ENCODE peak calls at places on chromosomes 2 and 18, in five cellular contexts. One of them, this sample, is unnamed. For H3K4me1, the result is how much of the 10 kb centered on the place peaks cover.

GRCh38 chr2:199456383-199457146 is 1.2 kb downstream of the SATB2 start:
- DNase-seq in tibial nerve: no peak
- DNase-seq in pancreas: no peak
- DNase-seq in IMR-90: no peak
- DNase-seq in fibroblast of lung: no peak
- DNase-seq in this sample: no peak

GRCh38 chr2:233668605-233669260 is 3.0 kb upstream of the UGT1A9 start:
- DNase-seq in tibial nerve: no peak
- DNase-seq in pancreas: no peak
- DNase-seq in IMR-90: no peak
- DNase-seq in fibroblast of lung: no peak
- DNase-seq in this sample: no peak

GRCh38 chr2:109663721-109664120 is 49.6 kb downstream of the SOWAHC start:
- DNase-seq in tibial nerve: peak
- DNase-seq in pancreas: no peak
- DNase-seq in IMR-90: peak
- DNase-seq in fibroblast of lung: peak
- DNase-seq in this sample: peak

GRCh38 chr2:151922845-151923666 is 94.8 kb upstream of the ARL5A start:
- DNase-seq in tibial nerve: peak
- DNase-seq in pancreas: peak
- DNase-seq in IMR-90: no peak
- DNase-seq in fibroblast of lung: no peak
- DNase-seq in this sample: peak

GRCh38 chr2:3324036-3324386 is 53.6 kb downstream of the EIPR1 start:
- DNase-seq in tibial nerve: no peak
- DNase-seq in pancreas: no peak
- DNase-seq in IMR-90: no peak
- DNase-seq in fibroblast of lung: no peak
- DNase-seq in this sample: no peak

GRCh38 chr2:43175187-43175490 is 51.3 kb downstream of the ZFP36L2 start:
- DNase-seq in tibial nerve: no peak
- DNase-seq in pancreas: no peak
- DNase-seq in IMR-90: peak
- DNase-seq in fibroblast of lung: peak
- DNase-seq in this sample: no peak

GRCh38 chr2:41930807-41931566 is 116.8 kb upstream of the PKDCC start:
- DNase-seq in tibial nerve: peak
- DNase-seq in pancreas: no peak
- DNase-seq in IMR-90: no peak
- DNase-seq in fibroblast of lung: peak
- DNase-seq in this sample: no peak

GRCh38 chr2:209208211-209208610 is 215.6 kb upstream of the MAP2 start:
- DNase-seq in tibial nerve: no peak
- DNase-seq in pancreas: peak
- DNase-seq in IMR-90: no peak
- DNase-seq in fibroblast of lung: peak
- DNase-seq in this sample: peak

GRCh38 chr18:4352746-4353522 is 102.2 kb downstream of the DLGAP1 start:
- DNase-seq in tibial nerve: no peak
- DNase-seq in pancreas: no peak
- DNase-seq in IMR-90: no peak
- DNase-seq in fibroblast of lung: no peak
- DNase-seq in this sample: no peak
- H3K27ac ChIP-seq in tibial nerve: no peak
- H3K27ac ChIP-seq in pancreas: no peak
- H3K27ac ChIP-seq in IMR-90: no peak
- H3K27ac ChIP-seq in fibroblast of lung: no peak
- H3K27ac ChIP-seq in this sample: no peak

GRCh38 chr2:392181-392920 is 104.5 kb upstream of the ALKAL2 start:
- DNase-seq in tibial nerve: no peak
- DNase-seq in pancreas: no peak
- DNase-seq in IMR-90: no peak
- DNase-seq in fibroblast of lung: no peak
- DNase-seq in this sample: no peak

GRCh38 chr2:395886-396285 is 108.0 kb upstream of the ALKAL2 start:
- DNase-seq in tibial nerve: no peak
- DNase-seq in pancreas: no peak
- DNase-seq in IMR-90: no peak
- DNase-seq in fibroblast of lung: no peak
- DNase-seq in this sample: no peak

GRCh38 chr2:392921-393270 is 105.0 kb upstream of the ALKAL2 start:
- DNase-seq in tibial nerve: no peak
- DNase-seq in pancreas: no peak
- DNase-seq in IMR-90: no peak
- DNase-seq in fibroblast of lung: no peak
- DNase-seq in this sample: no peak

GRCh38 chr2:391658-392170 is 103.8 kb upstream of the ALKAL2 start:
- DNase-seq in tibial nerve: no peak
- DNase-seq in pancreas: no peak
- DNase-seq in IMR-90: no peak
- DNase-seq in fibroblast of lung: no peak
- DNase-seq in this sample: no peak

DNA sequence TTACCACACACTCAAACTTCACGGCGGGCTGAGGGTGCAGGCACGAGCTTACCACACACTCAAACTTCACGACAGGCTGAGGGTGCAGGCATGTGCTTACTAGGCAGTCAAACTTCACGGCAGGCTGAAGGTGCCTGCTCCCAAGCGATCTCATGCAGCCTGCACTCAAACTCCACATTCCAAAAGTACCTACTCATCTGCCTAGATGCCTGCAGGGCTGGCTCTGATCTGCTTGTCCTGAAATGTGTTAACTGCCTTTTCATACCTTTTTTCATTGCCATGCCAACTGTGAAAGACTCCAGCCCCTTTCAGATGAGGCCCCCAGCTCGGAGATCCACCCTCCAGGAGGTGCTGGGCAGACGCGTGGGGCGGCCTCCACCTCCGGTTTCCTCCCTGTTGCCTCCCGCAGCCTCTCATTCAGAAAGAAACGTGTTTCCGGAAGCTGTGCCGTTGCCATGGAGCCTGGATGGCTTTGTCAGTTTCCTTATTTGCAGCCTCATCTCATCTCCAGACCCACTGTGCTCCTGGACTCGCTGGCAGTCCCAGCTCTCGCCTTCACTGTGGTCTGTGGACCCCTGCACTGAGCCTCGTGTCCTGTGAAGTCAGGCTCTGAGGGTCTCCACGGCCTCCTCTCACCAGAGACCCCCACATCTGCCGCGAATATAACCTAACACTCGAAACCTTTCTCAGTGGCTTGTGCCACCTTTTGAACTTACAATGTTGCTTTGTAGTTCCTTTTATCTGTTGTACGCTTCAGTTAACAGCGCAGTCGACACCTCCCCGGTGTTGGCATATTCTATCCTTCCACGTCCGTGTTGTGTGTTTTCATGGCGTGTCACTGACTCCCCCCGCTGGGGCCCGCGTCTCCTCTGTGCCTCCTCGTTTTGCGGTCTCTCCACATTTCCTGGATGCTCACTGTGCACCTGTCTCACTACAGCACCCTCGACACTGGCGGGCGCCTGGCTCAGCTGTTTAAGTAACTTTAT is 106.1 kb upstream of the ALKAL2 start:
- DNase-seq in tibial nerve: no peak
- DNase-seq in pancreas: no peak
- DNase-seq in IMR-90: no peak
- DNase-seq in fibroblast of lung: peak
- DNase-seq in this sample: no peak
- H3K4me3 ChIP-seq in tibial nerve: no peak
- H3K4me3 ChIP-seq in pancreas: no peak
- H3K4me3 ChIP-seq in IMR-90: no peak
- H3K4me3 ChIP-seq in fibroblast of lung: no peak
- H3K4me3 ChIP-seq in this sample: no peak

GRCh38 chr18:35500113-35500512 is 2.4 kb upstream of the INO80C start:
- DNase-seq in tibial nerve: no peak
- DNase-seq in pancreas: no peak
- DNase-seq in IMR-90: no peak
- DNase-seq in fibroblast of lung: no peak
- DNase-seq in this sample: no peak
- H3K4me1 ChIP-seq in tibial nerve: under half
- H3K4me1 ChIP-seq in pancreas: under half
- H3K4me1 ChIP-seq in IMR-90: under half
- H3K4me1 ChIP-seq in fibroblast of lung: under half
- H3K4me1 ChIP-seq in this sample: under half

DNA sequence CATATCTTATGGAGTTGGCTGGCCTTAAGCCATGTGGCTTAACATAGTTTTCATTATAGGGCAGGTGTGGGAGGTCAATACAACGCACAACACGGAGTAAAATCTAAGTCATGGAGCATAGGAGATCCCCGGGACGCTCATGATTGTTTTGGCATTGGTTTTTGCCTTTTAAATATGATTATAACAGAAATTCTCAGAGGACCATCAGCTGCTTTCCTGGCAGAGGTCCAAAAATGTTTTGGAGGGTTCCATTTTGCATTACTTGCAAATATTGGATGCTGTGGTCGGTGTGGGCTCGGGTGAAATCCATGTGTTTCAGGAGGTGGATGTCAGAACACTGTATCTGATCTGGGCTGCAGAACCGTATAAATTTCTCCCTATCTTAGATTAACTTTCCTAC is 3.4 kb downstream of the NCOA1 start:
- DNase-seq in tibial nerve: no peak
- DNase-seq in pancreas: no peak
- DNase-seq in IMR-90: no peak
- DNase-seq in fibroblast of lung: no peak
- DNase-seq in this sample: no peak
- H3K27ac ChIP-seq in tibial nerve: no peak
- H3K27ac ChIP-seq in pancreas: no peak
- H3K27ac ChIP-seq in IMR-90: no peak
- H3K27ac ChIP-seq in fibroblast of lung: no peak
- H3K27ac ChIP-seq in this sample: no peak

GRCh38 chr2:6846967-6847695 is 18.6 kb downstream of the CMPK2 start:
- DNase-seq in tibial nerve: no peak
- DNase-seq in pancreas: no peak
- DNase-seq in IMR-90: no peak
- DNase-seq in fibroblast of lung: no peak
- DNase-seq in this sample: no peak

GRCh38 chr2:6845312-6845711 is 20.4 kb downstream of the CMPK2 start:
- DNase-seq in tibial nerve: no peak
- DNase-seq in pancreas: no peak
- DNase-seq in IMR-90: no peak
- DNase-seq in fibroblast of lung: peak
- DNase-seq in this sample: no peak

GRCh38 chr2:6841537-6842287 is 24.0 kb downstream of the CMPK2 start:
- DNase-seq in tibial nerve: no peak
- DNase-seq in pancreas: no peak
- DNase-seq in IMR-90: no peak
- DNase-seq in fibroblast of lung: no peak
- DNase-seq in this sample: no peak

GRCh38 chr2:6846540-6846939 is 19.2 kb downstream of the CMPK2 start:
- DNase-seq in tibial nerve: no peak
- DNase-seq in pancreas: no peak
- DNase-seq in IMR-90: no peak
- DNase-seq in fibroblast of lung: no peak
- DNase-seq in this sample: no peak

GRCh38 chr2:6845903-6846302 is 19.8 kb downstream of the CMPK2 start:
- DNase-seq in tibial nerve: no peak
- DNase-seq in pancreas: no peak
- DNase-seq in IMR-90: no peak
- DNase-seq in fibroblast of lung: no peak
- DNase-seq in this sample: no peak
- H3K4me3 ChIP-seq in tibial nerve: no peak
- H3K4me3 ChIP-seq in pancreas: no peak
- H3K4me3 ChIP-seq in IMR-90: no peak
- H3K4me3 ChIP-seq in fibroblast of lung: no peak
- H3K4me3 ChIP-seq in this sample: no peak

GRCh38 chr2:28610583-28611201 is 114.8 kb downstream of the PLB1 start:
- DNase-seq in tibial nerve: no peak
- DNase-seq in pancreas: peak
- DNase-seq in IMR-90: peak
- DNase-seq in fibroblast of lung: peak
- DNase-seq in this sample: peak
- H3K4me1 ChIP-seq in tibial nerve: under half
- H3K4me1 ChIP-seq in pancreas: under half
- H3K4me1 ChIP-seq in IMR-90: under half
- H3K4me1 ChIP-seq in fibroblast of lung: under half
- H3K4me1 ChIP-seq in this sample: under half

GRCh38 chr2:56314809-56315208 is 131.0 kb downstream of the CCDC85A start:
- DNase-seq in tibial nerve: no peak
- DNase-seq in pancreas: no peak
- DNase-seq in IMR-90: no peak
- DNase-seq in fibroblast of lung: no peak
- DNase-seq in this sample: no peak
- H3K27ac ChIP-seq in tibial nerve: no peak
- H3K27ac ChIP-seq in pancreas: no peak
- H3K27ac ChIP-seq in IMR-90: no peak
- H3K27ac ChIP-seq in fibroblast of lung: no peak
- H3K27ac ChIP-seq in this sample: no peak

GRCh38 chr2:219293736-219294201 is 14.6 kb downstream of the DNAJB2 start:
- DNase-seq in tibial nerve: no peak
- DNase-seq in pancreas: no peak
- DNase-seq in IMR-90: no peak
- DNase-seq in fibroblast of lung: no peak
- DNase-seq in this sample: no peak
- H3K4me3 ChIP-seq in tibial nerve: no peak
- H3K4me3 ChIP-seq in pancreas: no peak
- H3K4me3 ChIP-seq in IMR-90: no peak
- H3K4me3 ChIP-seq in fibroblast of lung: no peak
- H3K4me3 ChIP-seq in this sample: no peak

DNA sequence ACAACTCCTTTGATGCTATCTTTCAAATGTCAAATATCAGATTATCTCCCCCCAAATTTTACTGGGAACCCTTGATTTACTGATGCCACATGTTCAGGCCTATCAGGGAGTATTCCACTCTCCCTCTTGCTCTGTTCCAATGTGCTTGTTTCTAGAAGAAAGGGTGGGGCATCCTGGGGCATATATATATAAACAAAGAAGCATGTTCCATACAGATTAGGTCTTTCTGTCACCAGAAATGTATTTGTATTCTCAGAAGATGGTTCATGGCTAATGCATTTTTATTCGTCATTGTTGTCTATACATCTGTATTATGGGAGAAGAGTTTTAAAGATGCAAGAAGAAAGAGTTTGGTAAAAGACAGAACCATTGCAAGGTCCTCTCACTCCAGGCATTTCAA is 24.9 kb downstream of the EN1 start:
- DNase-seq in tibial nerve: no peak
- DNase-seq in pancreas: no peak
- DNase-seq in IMR-90: no peak
- DNase-seq in fibroblast of lung: no peak
- DNase-seq in this sample: no peak
- H3K4me1 ChIP-seq in tibial nerve: under half
- H3K4me1 ChIP-seq in pancreas: under half
- H3K4me1 ChIP-seq in IMR-90: under half
- H3K4me1 ChIP-seq in fibroblast of lung: under half
- H3K4me1 ChIP-seq in this sample: under half

This sample was measured in prostate gland.